ENCODE peak calls at places on chromosomes 6 and 20, in ten cellular contexts. One of them, this sample, is unnamed.

GRCh38 chr20:32945710-32946221 is 58.5 kb downstream of the SUN5 start:
- DNase-seq in cerebellar cortex: peak
- DNase-seq in anterior cingulate cortex: no peak
- DNase-seq in AG08395: peak
- DNase-seq in A673: peak
- DNase-seq in AG10803: peak
- DNase-seq in ovary: no peak
- DNase-seq in HuH-7.5: peak
- DNase-seq in GM12891: no peak
- DNase-seq in body of pancreas: no peak
- DNase-seq in this sample: no peak

GRCh38 chr20:33433465-33433864 is 10.1 kb downstream of the SNTA1 start:
- DNase-seq in cerebellar cortex: no peak
- DNase-seq in anterior cingulate cortex: no peak
- DNase-seq in AG08395: peak
- DNase-seq in A673: no peak
- DNase-seq in AG10803: peak
- DNase-seq in ovary: no peak
- DNase-seq in HuH-7.5: no peak
- DNase-seq in GM12891: no peak
- DNase-seq in body of pancreas: peak
- DNase-seq in this sample: no peak

GRCh38 chr6:108961985-108962384 is 113.8 kb downstream of the ARMC2 start:
- DNase-seq in cerebellar cortex: no peak
- DNase-seq in anterior cingulate cortex: no peak
- DNase-seq in AG08395: peak
- DNase-seq in A673: no peak
- DNase-seq in AG10803: peak
- DNase-seq in ovary: no peak
- DNase-seq in HuH-7.5: no peak
- DNase-seq in GM12891: no peak
- DNase-seq in body of pancreas: no peak
- DNase-seq in this sample: peak

GRCh38 chr20:64273109-64273508 is 17.6 kb downstream of the PCMTD2 start:
- DNase-seq in cerebellar cortex: no peak
- DNase-seq in anterior cingulate cortex: no peak
- DNase-seq in AG08395: no peak
- DNase-seq in A673: peak
- DNase-seq in AG10803: no peak
- DNase-seq in ovary: no peak
- DNase-seq in HuH-7.5: no peak
- DNase-seq in GM12891: no peak
- DNase-seq in body of pancreas: no peak
- DNase-seq in this sample: no peak

GRCh38 chr6:169969372-169970099 is 218.1 kb downstream of the ERMARD start:
- DNase-seq in cerebellar cortex: peak
- DNase-seq in anterior cingulate cortex: no peak
- DNase-seq in AG08395: no peak
- DNase-seq in A673: no peak
- DNase-seq in AG10803: no peak
- DNase-seq in ovary: peak
- DNase-seq in HuH-7.5: no peak
- DNase-seq in GM12891: no peak
- DNase-seq in body of pancreas: peak
- DNase-seq in this sample: no peak

GRCh38 chr6:163415176-163415619 is 680 bp downstream of the QKI start:
- DNase-seq in cerebellar cortex: no peak
- DNase-seq in anterior cingulate cortex: no peak
- DNase-seq in AG08395: no peak
- DNase-seq in A673: peak
- DNase-seq in AG10803: no peak
- DNase-seq in ovary: peak
- DNase-seq in HuH-7.5: no peak
- DNase-seq in GM12891: no peak
- DNase-seq in body of pancreas: peak
- DNase-seq in this sample: no peak

GRCh38 chr6:11425431-11425871 is 112.1 kb upstream of the TMEM170B start:
- DNase-seq in cerebellar cortex: peak
- DNase-seq in anterior cingulate cortex: no peak
- DNase-seq in AG08395: no peak
- DNase-seq in A673: no peak
- DNase-seq in AG10803: no peak
- DNase-seq in ovary: no peak
- DNase-seq in HuH-7.5: no peak
- DNase-seq in GM12891: no peak
- DNase-seq in body of pancreas: no peak
- DNase-seq in this sample: no peak

GRCh38 chr6:107491791-107492674 is 2.1 kb downstream of the SOBP start:
- DNase-seq in cerebellar cortex: peak
- DNase-seq in anterior cingulate cortex: peak
- DNase-seq in AG08395: peak
- DNase-seq in A673: no peak
- DNase-seq in AG10803: peak
- DNase-seq in ovary: peak
- DNase-seq in HuH-7.5: no peak
- DNase-seq in GM12891: no peak
- DNase-seq in body of pancreas: no peak
- DNase-seq in this sample: peak

GRCh38 chr6:139655783-139656705 is 281.6 kb upstream of the CITED2 start:
- DNase-seq in cerebellar cortex: no peak
- DNase-seq in anterior cingulate cortex: no peak
- DNase-seq in AG08395: no peak
- DNase-seq in A673: no peak
- DNase-seq in AG10803: no peak
- DNase-seq in ovary: no peak
- DNase-seq in HuH-7.5: peak
- DNase-seq in GM12891: no peak
- DNase-seq in body of pancreas: peak
- DNase-seq in this sample: no peak